ENCODE peak calls at places on chromosome 18, in seven cellular contexts. One of them, this sample, is unnamed.

GRCh38 chr18:33804258-33804657 is 226.2 kb downstream of the ASXL3 start:
- DNase-seq in coronary artery: no peak
- DNase-seq in NCI-H1417: peak
- DNase-seq in stimulated activated CD4-positive, alpha-beta T cell treated with anti-CD3 and anti-CD28 coated beads, Interleukin-12 subunit alpha, Interleukin-12 subunit beta, amount 100 ng/mL, for 4 hours: no peak
- DNase-seq in fibroblast of pulmonary artery: peak
- DNase-seq in NCI-H1105 treated with DMSO at 0.1 percent for 48 hours: peak
- DNase-seq in HCT116: no peak
- DNase-seq in this sample: no peak

GRCh38 chr18:13381907-13382682 is 163.5 kb downstream of the LDLRAD4 start:
- DNase-seq in coronary artery: peak
- DNase-seq in NCI-H1417: peak
- DNase-seq in stimulated activated CD4-positive, alpha-beta T cell treated with anti-CD3 and anti-CD28 coated beads, Interleukin-12 subunit alpha, Interleukin-12 subunit beta, amount 100 ng/mL, for 4 hours: no peak
- DNase-seq in fibroblast of pulmonary artery: peak
- DNase-seq in NCI-H1105 treated with DMSO at 0.1 percent for 48 hours: no peak
- DNase-seq in HCT116: no peak
- DNase-seq in this sample: no peak

GRCh38 chr18:44935455-44935854 is 254.8 kb downstream of the SETBP1 start:
- DNase-seq in coronary artery: no peak
- DNase-seq in NCI-H1417: no peak
- DNase-seq in stimulated activated CD4-positive, alpha-beta T cell treated with anti-CD3 and anti-CD28 coated beads, Interleukin-12 subunit alpha, Interleukin-12 subunit beta, amount 100 ng/mL, for 4 hours: no peak
- DNase-seq in fibroblast of pulmonary artery: no peak
- DNase-seq in NCI-H1105 treated with DMSO at 0.1 percent for 48 hours: no peak
- DNase-seq in HCT116: no peak
- DNase-seq in this sample: no peak

GRCh38 chr18:79962311-79962710 is 2.1 kb upstream of the HSBP1L1 start:
- DNase-seq in coronary artery: no peak
- DNase-seq in NCI-H1417: no peak
- DNase-seq in stimulated activated CD4-positive, alpha-beta T cell treated with anti-CD3 and anti-CD28 coated beads, Interleukin-12 subunit alpha, Interleukin-12 subunit beta, amount 100 ng/mL, for 4 hours: no peak
- DNase-seq in fibroblast of pulmonary artery: no peak
- DNase-seq in NCI-H1105 treated with DMSO at 0.1 percent for 48 hours: no peak
- DNase-seq in HCT116: peak
- DNase-seq in this sample: no peak

GRCh38 chr18:54822872-54823845 is 5.1 kb upstream of the RAB27B start:
- DNase-seq in coronary artery: no peak
- DNase-seq in NCI-H1417: no peak
- DNase-seq in stimulated activated CD4-positive, alpha-beta T cell treated with anti-CD3 and anti-CD28 coated beads, Interleukin-12 subunit alpha, Interleukin-12 subunit beta, amount 100 ng/mL, for 4 hours: no peak
- DNase-seq in fibroblast of pulmonary artery: peak
- DNase-seq in NCI-H1105 treated with DMSO at 0.1 percent for 48 hours: no peak
- DNase-seq in HCT116: peak
- DNase-seq in this sample: no peak

GRCh38 chr18:984004-984403 is 79.3 kb downstream of the ADCYAP1 start:
- DNase-seq in coronary artery: no peak
- DNase-seq in NCI-H1417: no peak
- DNase-seq in stimulated activated CD4-positive, alpha-beta T cell treated with anti-CD3 and anti-CD28 coated beads, Interleukin-12 subunit alpha, Interleukin-12 subunit beta, amount 100 ng/mL, for 4 hours: no peak
- DNase-seq in fibroblast of pulmonary artery: peak
- DNase-seq in NCI-H1105 treated with DMSO at 0.1 percent for 48 hours: no peak
- DNase-seq in HCT116: no peak
- DNase-seq in this sample: no peak

GRCh38 chr18:77206676-77207370 is 42.8 kb upstream of the GALR1 start:
- DNase-seq in coronary artery: no peak
- DNase-seq in NCI-H1417: no peak
- DNase-seq in stimulated activated CD4-positive, alpha-beta T cell treated with anti-CD3 and anti-CD28 coated beads, Interleukin-12 subunit alpha, Interleukin-12 subunit beta, amount 100 ng/mL, for 4 hours: no peak
- DNase-seq in fibroblast of pulmonary artery: peak
- DNase-seq in NCI-H1105 treated with DMSO at 0.1 percent for 48 hours: no peak
- DNase-seq in HCT116: no peak
- DNase-seq in this sample: no peak

GRCh38 chr18:47746615-47747014 is 183.8 kb downstream of the SMAD2 start:
- DNase-seq in coronary artery: no peak
- DNase-seq in NCI-H1417: no peak
- DNase-seq in stimulated activated CD4-positive, alpha-beta T cell treated with anti-CD3 and anti-CD28 coated beads, Interleukin-12 subunit alpha, Interleukin-12 subunit beta, amount 100 ng/mL, for 4 hours: no peak
- DNase-seq in fibroblast of pulmonary artery: no peak
- DNase-seq in NCI-H1105 treated with DMSO at 0.1 percent for 48 hours: no peak
- DNase-seq in HCT116: no peak
- DNase-seq in this sample: no peak

GRCh38 chr18:62625019-62625418 is 90.3 kb upstream of the PHLPP1 start:
- DNase-seq in coronary artery: no peak
- DNase-seq in NCI-H1417: no peak
- DNase-seq in stimulated activated CD4-positive, alpha-beta T cell treated with anti-CD3 and anti-CD28 coated beads, Interleukin-12 subunit alpha, Interleukin-12 subunit beta, amount 100 ng/mL, for 4 hours: no peak
- DNase-seq in fibroblast of pulmonary artery: peak
- DNase-seq in NCI-H1105 treated with DMSO at 0.1 percent for 48 hours: no peak
- DNase-seq in HCT116: no peak
- DNase-seq in this sample: no peak

GRCh38 chr18:39841133-39842041 is 2113.6 kb upstream of the PIK3C3 start:
- DNase-seq in coronary artery: no peak
- DNase-seq in NCI-H1417: peak
- DNase-seq in stimulated activated CD4-positive, alpha-beta T cell treated with anti-CD3 and anti-CD28 coated beads, Interleukin-12 subunit alpha, Interleukin-12 subunit beta, amount 100 ng/mL, for 4 hours: peak
- DNase-seq in fibroblast of pulmonary artery: peak
- DNase-seq in NCI-H1105 treated with DMSO at 0.1 percent for 48 hours: peak
- DNase-seq in HCT116: peak
- DNase-seq in this sample: peak